ENCODE peak calls at places on chromosomes 12 and 14, in four cellular contexts. M is activated CD4-positive, alpha-beta memory T cell treated with anti-CD3 and anti-CD28 coated beads for 36 hours; V is tibial artery; R is HCEC 1CT. L is an unnamed sample.

GRCh38 chr14:99821519-99822165 is 28.4 kb downstream of the EML1 start:
- DNase-seq in M (no peak), V (no peak), R (peak; percentile 80), L (peak; percentile 69)

GRCh38 chr12:105504286-105504685 is 173.8 kb downstream of the C12orf75 start:
- DNase-seq in M (no peak), V (no peak), R (no peak), L (no peak)

GRCh38 chr14:83425138-83425537 is 1891.5 kb upstream of the SEL1L start:
- DNase-seq in M (no peak), V (no peak), R (peak; percentile 72), L (peak; percentile 49)

GRCh38 chr12:68340404-68341270 is 8.5 kb upstream of the MDM1 start:
- DNase-seq in M (no peak), V (no peak), R (peak; percentile 24), L (no peak)

GRCh38 chr14:90617942-90618341 is 198.3 kb downstream of the TTC7B start:
- DNase-seq in M (no peak), V (no peak), R (no peak), L (no peak)

GRCh38 chr12:62604856-62605255 is 138.2 kb downstream of the MON2 start:
- DNase-seq in M (no peak), V (no peak), R (no peak), L (no peak)

GRCh38 chr14:35949933-35950332 is 123.8 kb downstream of the BRMS1L start:
- DNase-seq in M (no peak), V (no peak), R (no peak), L (no peak)

GRCh38 chr14:59118171-59118570 is 70.3 kb upstream of the DAAM1 start:
- DNase-seq in M (no peak), V (no peak), R (no peak), L (peak; percentile 15)

GRCh38 chr12:57712671-57713070 is 18.7 kb downstream of the OS9 start:
- DNase-seq in M (no peak), V (no peak), R (no peak), L (no peak)

GRCh38 chr14:92832137-92832700 is 38.1 kb downstream of the GOLGA5 start:
- DNase-seq in M (no peak), V (no peak), R (no peak), L (peak; percentile 32)

GRCh38 chr12:57148469-57149308 is 1.3 kb upstream of the LRP1-AS start:
- DNase-seq in M (no peak), V (peak; percentile 87), R (peak; percentile 92), L (no peak)

GRCh38 chr14:38723954-38724353 is 379.1 kb downstream of the SEC23A start:
- DNase-seq in M (no peak), V (no peak), R (no peak), L (no peak)

GRCh38 chr12:68648179-68648578 is 37.5 kb downstream of the RAP1B start:
- DNase-seq in M (no peak), V (no peak), R (no peak), L (no peak)

GRCh38 chr12:64064240-64064639 is 157.9 kb downstream of the KICS2 start:
- DNase-seq in M (no peak), V (no peak), R (no peak), L (no peak)

GRCh38 chr12:50314629-50315312 is 31.5 kb upstream of the LIMA1 start:
- DNase-seq in M (no peak), V (no peak), R (peak; percentile 49), L (peak; percentile 64)

GRCh38 chr12:97716356-97716755 is 253.8 kb downstream of the RMST start:
- DNase-seq in M (no peak), V (no peak), R (no peak), L (no peak)

GRCh38 chr12:4054643-4055042 is 181.4 kb upstream of the PARP11 start:
- DNase-seq in M (no peak), V (no peak), R (no peak), L (no peak)

GRCh38 chr12:48795550-48796455 is 6.9 kb upstream of the ADCY6 start:
- DNase-seq in M (peak; percentile 71), V (peak; percentile 80), R (peak; percentile 67), L (peak; percentile 79)

GRCh38 chr12:15757553-15758255 is 31.5 kb downstream of the EPS8 start:
- DNase-seq in M (peak; percentile 24), V (peak; percentile 30), R (peak; percentile 99), L (peak; percentile 50)

GRCh38 chr12:76804435-76804976 is 40.6 kb downstream of the ZDHHC17 start:
- DNase-seq in M (no peak), V (no peak), R (no peak), L (no peak)

GRCh38 chr12:62602445-62603060 is 135.9 kb downstream of the MON2 start:
- DNase-seq in M (peak; percentile 88), V (peak; percentile 90), R (peak; percentile 92), L (peak; percentile 92)

GRCh38 chr12:119649202-119649808 is 18.6 kb upstream of the PRKAB1 start:
- DNase-seq in M (no peak), V (no peak), R (peak; percentile 15), L (peak; percentile 53)

GRCh38 chr14:43754838-43755237 is 752.2 kb downstream of the FSCB start:
- DNase-seq in M (no peak), V (no peak), R (no peak), L (no peak)

GRCh38 chr12:6169107-6169440 is 31.1 kb upstream of the CD9 start:
- DNase-seq in M (peak; percentile 27), V (no peak), R (no peak), L (no peak)

GRCh38 chr14:59055439-59056045 is 132.9 kb upstream of the DAAM1 start:
- DNase-seq in M (peak; percentile 16), V (peak; percentile 31), R (peak; percentile 33), L (peak; percentile 69)

L was measured in myocyte.